ENCODE peak calls at places on chromosomes 16 and 17, in six cellular contexts. T, Y, W, B, A and G are unnamed samples.

GRCh38 chr17:82105882-82106696 is 8.1 kb upstream of the FASN start:
- DNase-seq in T (peak; percentile 70), Y (peak; percentile 82), W (peak; percentile 37), B (peak; percentile 73), A (no peak), G (no peak)

GRCh38 chr17:1455291-1455747 is 713 bp downstream of the CRK start:
- DNase-seq in T (peak; percentile 44), Y (peak; percentile 84), W (peak; percentile 67), B (peak; percentile 78), A (peak; percentile 47), G (peak; percentile 32)

GRCh38 chr16:57387598-57388354 is 15.5 kb downstream of the CX3CL1 start:
- DNase-seq in T (no peak), Y (no peak), W (no peak), B (no peak), A (no peak), G (peak; percentile 33)

GRCh38 chr17:27741361-27741861 is 58.9 kb downstream of the NOS2 start:
- DNase-seq in T (no peak), Y (no peak), W (peak; percentile 10), B (no peak), A (no peak), G (no peak)

GRCh38 chr16:13957197-13958078 is 37.5 kb downstream of the ERCC4 start:
- DNase-seq in T (peak; percentile 14), Y (peak; percentile 99), W (peak; percentile 95), B (no peak), A (no peak), G (no peak)

GRCh38 chr16:65763640-65764305 is 602.7 kb upstream of the CDH5 start:
- DNase-seq in T (no peak), Y (no peak), W (no peak), B (no peak), A (no peak), G (no peak)

GRCh38 chr16:88970539-88971065 is 6.4 kb downstream of the CBFA2T3 start:
- DNase-seq in T (no peak), Y (no peak), W (no peak), B (peak; percentile 83), A (no peak), G (no peak)

GRCh38 chr17:44914148-44914547 is 1.2 kb downstream of the GFAP start:
- DNase-seq in T (no peak), Y (no peak), W (no peak), B (no peak), A (no peak), G (no peak)

GRCh38 chr16:77467929-77468328 is 33.1 kb upstream of the ADAMTS18 start:
- DNase-seq in T (no peak), Y (no peak), W (no peak), B (no peak), A (no peak), G (no peak)

GRCh38 chr17:83107656-83108048 is 28.2 kb downstream of the METRNL start:
- DNase-seq in T (no peak), Y (no peak), W (no peak), B (no peak), A (no peak), G (no peak)

GRCh38 chr16:68744744-68745280 is 7.7 kb downstream of the CDH1 start:
- DNase-seq in T (no peak), Y (peak; percentile 84), W (peak; percentile 5), B (no peak), A (no peak), G (no peak)

GRCh38 chr16:16158741-16159374 is 64.4 kb downstream of the ABCC6 start:
- DNase-seq in T (no peak), Y (no peak), W (peak; percentile 21), B (no peak), A (no peak), G (no peak)

GRCh38 chr17:29642171-29642611 is 19.5 kb upstream of the CORO6 start:
- DNase-seq in T (no peak), Y (no peak), W (no peak), B (no peak), A (no peak), G (no peak)

GRCh38 chr16:29675811-29676643 is 3.0 kb upstream of the QPRT start:
- DNase-seq in T (no peak), Y (peak; percentile 46), W (peak; percentile 18), B (peak; percentile 56), A (no peak), G (no peak)

GRCh38 chr17:65743313-65743665 is 181.8 kb upstream of the AXIN2 start:
- DNase-seq in T (no peak), Y (no peak), W (peak; percentile 51), B (no peak), A (no peak), G (no peak)

GRCh38 chr17:78356163-78356713 is 3.6 kb downstream of the SOCS3 start:
- DNase-seq in T (peak; percentile 92), Y (peak; percentile 87), W (peak; percentile 98), B (peak; percentile 43), A (no peak), G (no peak)

GRCh38 chr16:56916571-56917403 is 15.2 kb upstream of the HERPUD1 start:
- DNase-seq in T (peak; percentile 38), Y (no peak), W (no peak), B (no peak), A (no peak), G (peak; percentile 32)

GRCh38 chr16:57252148-57252721 is 7.2 kb downstream of the ARL2BP start:
- DNase-seq in T (no peak), Y (no peak), W (no peak), B (no peak), A (no peak), G (no peak)

GRCh38 chr17:74282587-74283370 is 8.7 kb downstream of the DNAI2 start:
- DNase-seq in T (peak; percentile 71), Y (peak; percentile 38), W (no peak), B (no peak), A (no peak), G (peak; percentile 11)